ENCODE peak calls at places on chromosomes 6 and 20, in seven cellular contexts. X, Z, S, G, C, B and O are unnamed samples.

GRCh38 chr6:64890609-64891008 is 816.4 kb downstream of the EYS start:
- DNase-seq in X (no peak), Z (no peak), S (no peak), G (no peak), C (no peak), B (no peak), O (no peak)

GRCh38 chr20:47262365-47263013 is 94.0 kb downstream of the ZMYND8 start:
- DNase-seq in X (no peak), Z (no peak), S (no peak), G (no peak), C (no peak), B (no peak), O (no peak)

GRCh38 chr20:24991897-24992419 is 593 bp downstream of the APMAP start:
- DNase-seq in X (no peak), Z (no peak), S (no peak), G (peak), C (peak), B (peak), O (peak)

GRCh38 chr20:63156221-63156671 is 59.7 kb downstream of the YTHDF1 start:
- DNase-seq in X (no peak), Z (no peak), S (peak), G (peak), C (no peak), B (no peak), O (no peak)

GRCh38 chr6:19465760-19466159 is 371.4 kb upstream of the ID4 start:
- DNase-seq in X (no peak), Z (no peak), S (no peak), G (no peak), C (no peak), B (no peak), O (no peak)

GRCh38 chr6:124535746-124536145 is 426.5 kb upstream of the RNF217 start:
- DNase-seq in X (no peak), Z (no peak), S (peak), G (no peak), C (no peak), B (no peak), O (no peak)

GRCh38 chr6:39302669-39303424 is 11.4 kb downstream of the KCNK17 start:
- DNase-seq in X (peak), Z (peak), S (peak), G (peak), C (peak), B (peak), O (peak)

GRCh38 chr6:53721766-53722165 is 56.2 kb upstream of the KLHL31 start:
- DNase-seq in X (no peak), Z (no peak), S (no peak), G (no peak), C (no peak), B (no peak), O (no peak)

GRCh38 chr6:134272365-134272764 is 45.5 kb downstream of the SGK1 start:
- DNase-seq in X (no peak), Z (no peak), S (no peak), G (no peak), C (no peak), B (no peak), O (no peak)

GRCh38 chr6:97819680-97820079 is 536.7 kb upstream of the MMS22L start:
- DNase-seq in X (no peak), Z (no peak), S (no peak), G (no peak), C (no peak), B (peak), O (no peak)

GRCh38 chr6:80976336-80976735 is 776.1 kb downstream of the TENT5A start:
- DNase-seq in X (no peak), Z (no peak), S (no peak), G (no peak), C (no peak), B (no peak), O (no peak)

GRCh38 chr6:22598386-22598785 is 29.0 kb downstream of the HDGFL1 start:
- DNase-seq in X (no peak), Z (no peak), S (no peak), G (no peak), C (no peak), B (no peak), O (no peak)

GRCh38 chr20:63951398-63952209 is 4.6 kb downstream of the UCKL1 start:
- DNase-seq in X (no peak), Z (no peak), S (peak), G (peak), C (no peak), B (no peak), O (no peak)

GRCh38 chr6:150962436-150962835 is 96.9 kb downstream of the MTHFD1L start:
- DNase-seq in X (no peak), Z (no peak), S (no peak), G (no peak), C (no peak), B (no peak), O (no peak)

GRCh38 chr6:168964138-168964892 is 289.3 kb downstream of the THBS2 start:
- DNase-seq in X (no peak), Z (no peak), S (no peak), G (peak), C (no peak), B (no peak), O (no peak)

GRCh38 chr6:3798211-3798909 is 46.8 kb upstream of the PXDC1 start:
- DNase-seq in X (no peak), Z (no peak), S (no peak), G (no peak), C (no peak), B (no peak), O (no peak)

GRCh38 chr6:39821739-39822532 is 29.8 kb downstream of the DAAM2 start:
- DNase-seq in X (no peak), Z (no peak), S (no peak), G (no peak), C (peak), B (peak), O (no peak)

GRCh38 chr6:74764486-74764885 is 441.4 kb downstream of the COL12A1 start:
- DNase-seq in X (no peak), Z (no peak), S (no peak), G (no peak), C (no peak), B (no peak), O (no peak)

GRCh38 chr6:68082086-68082485 is 553.0 kb upstream of the ADGRB3 start:
- DNase-seq in X (no peak), Z (no peak), S (no peak), G (no peak), C (no peak), B (no peak), O (no peak)

GRCh38 chr6:35343092-35343834 is 905 bp downstream of the PPARD start:
- DNase-seq in X (no peak), Z (no peak), S (no peak), G (peak), C (peak), B (no peak), O (peak)

GRCh38 chr20:32463642-32464400 is 105.7 kb downstream of the ASXL1 start:
- DNase-seq in X (peak), Z (no peak), S (peak), G (peak), C (peak), B (peak), O (peak)

GRCh38 chr6:16804007-16804303 is 42.7 kb upstream of the ATXN1 start:
- DNase-seq in X (no peak), Z (no peak), S (no peak), G (no peak), C (no peak), B (no peak), O (no peak)

GRCh38 chr6:90425161-90425641 is 128.6 kb upstream of the BACH2 start:
- DNase-seq in X (no peak), Z (no peak), S (no peak), G (no peak), C (no peak), B (no peak), O (no peak)

GRCh38 chr6:16769131-16769985 is 8.1 kb upstream of the ATXN1 start:
- DNase-seq in X (no peak), Z (no peak), S (no peak), G (no peak), C (peak), B (peak), O (peak)

GRCh38 chr6:145075425-145075824 is 659.9 kb downstream of the EPM2A start:
- DNase-seq in X (no peak), Z (no peak), S (no peak), G (no peak), C (no peak), B (no peak), O (no peak)

GRCh38 chr6:30156262-30156599 is 4.8 kb downstream of the TRIM10 start:
- DNase-seq in X (no peak), Z (no peak), S (no peak), G (no peak), C (no peak), B (no peak), O (no peak)

GRCh38 chr20:35909796-35910195 is 44.5 kb downstream of the SCAND1 start:
- DNase-seq in X (no peak), Z (no peak), S (no peak), G (no peak), C (no peak), B (no peak), O (no peak)

GRCh38 chr6:44537306-44538049 is 150.0 kb downstream of the CDC5L start:
- DNase-seq in X (no peak), Z (no peak), S (no peak), G (no peak), C (no peak), B (no peak), O (no peak)

GRCh38 chr20:2658414-2659354 is 5.3 kb downstream of the IDH3B start:
- DNase-seq in X (no peak), Z (no peak), S (no peak), G (no peak), C (no peak), B (peak), O (no peak)

GRCh38 chr20:59948828-59949720 is 8.9 kb downstream of the FAM217B start:
- DNase-seq in X (no peak), Z (no peak), S (no peak), G (no peak), C (no peak), B (peak), O (no peak)

GRCh38 chr6:133057352-133057751 is 183.8 kb upstream of the EYA4 start:
- DNase-seq in X (no peak), Z (no peak), S (no peak), G (no peak), C (no peak), B (no peak), O (no peak)

GRCh38 chr6:133062702-133063319 is 178.3 kb upstream of the EYA4 start:
- DNase-seq in X (no peak), Z (no peak), S (no peak), G (no peak), C (no peak), B (no peak), O (no peak)

GRCh38 chr6:133067960-133068359 is 173.2 kb upstream of the EYA4 start:
- DNase-seq in X (no peak), Z (no peak), S (no peak), G (no peak), C (no peak), B (no peak), O (no peak)

GRCh38 chr6:133062077-133062476 is 179.1 kb upstream of the EYA4 start:
- DNase-seq in X (no peak), Z (no peak), S (no peak), G (no peak), C (no peak), B (no peak), O (no peak)
- TF ChIP-seq POLR2AphosphoS5 in X (no peak), Z (no peak), S (no peak), G (peak), C (peak), B (no peak), O (peak)

GRCh38 chr6:52667572-52667971 is 3.3 kb upstream of the TMEM14A start:
- DNase-seq in X (no peak), Z (no peak), S (no peak), G (no peak), C (no peak), B (no peak), O (no peak)
- TF ChIP-seq POLR2AphosphoS5 in X (no peak), Z (no peak), S (no peak), G (no peak), C (no peak), B (no peak), O (no peak)

GRCh38 chr6:132812756-132813172 is 1.6 kb upstream of the RPS12 start:
- DNase-seq in X (no peak), Z (no peak), S (no peak), G (no peak), C (no peak), B (peak), O (no peak)

GRCh38 chr6:132811276-132811675 is 3.1 kb upstream of the RPS12 start:
- DNase-seq in X (no peak), Z (no peak), S (no peak), G (no peak), C (no peak), B (no peak), O (no peak)

GRCh38 chr6:132814716-132815570 is 574 bp downstream of the RPS12 start:
- DNase-seq in X (no peak), Z (no peak), S (no peak), G (no peak), C (no peak), B (no peak), O (no peak)

GRCh38 chr6:132812255-132812732 is 2.1 kb upstream of the RPS12 start:
- DNase-seq in X (no peak), Z (no peak), S (no peak), G (no peak), C (no peak), B (no peak), O (no peak)

DNA sequence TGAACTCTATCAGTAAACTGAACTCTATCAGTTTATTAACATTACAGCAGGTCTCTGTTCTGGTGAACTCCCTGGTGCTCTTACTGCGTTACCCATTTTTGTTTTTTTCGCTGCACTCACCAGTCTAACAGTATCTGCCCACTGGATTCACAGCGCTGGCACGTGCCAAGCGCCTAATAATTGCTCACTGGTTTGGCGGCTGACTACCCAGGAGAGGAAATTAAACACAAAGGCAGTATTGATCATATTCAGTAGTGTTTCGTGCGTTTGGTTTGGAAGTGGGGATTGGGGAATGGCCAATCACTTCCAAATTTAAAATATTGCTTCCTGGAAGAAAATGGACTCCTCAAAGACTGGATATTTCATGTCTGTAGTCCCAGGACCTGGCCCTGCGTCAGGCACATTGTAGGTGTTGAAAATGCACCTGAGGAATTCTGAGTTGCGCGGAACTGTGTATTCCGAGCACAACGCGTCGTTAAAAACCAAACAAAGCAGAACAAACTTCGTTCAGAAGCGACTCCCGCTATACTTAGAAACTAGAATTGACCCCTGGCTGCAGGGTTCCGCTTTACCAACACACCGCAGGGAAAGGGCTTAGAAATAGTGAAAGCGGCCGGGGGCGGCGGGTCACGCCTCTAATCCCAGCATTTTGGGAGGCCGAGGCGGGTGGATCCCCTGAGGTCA is 1.1 kb upstream of the RPS12 start:
- DNase-seq in X (no peak), Z (no peak), S (peak), G (peak), C (peak), B (peak), O (no peak)
- TF ChIP-seq POLR2AphosphoS5 in X (no peak), Z (no peak), S (no peak), G (peak), C (no peak), B (no peak), O (no peak)

GRCh38 chr20:50129662-50130345 is 16.9 kb upstream of the UBE2V1 start:
- DNase-seq in X (no peak), Z (no peak), S (no peak), G (no peak), C (peak), B (no peak), O (no peak)
- TF ChIP-seq POLR2AphosphoS5 in X (no peak), Z (no peak), S (no peak), G (no peak), C (peak), B (no peak), O (no peak)

DNA sequence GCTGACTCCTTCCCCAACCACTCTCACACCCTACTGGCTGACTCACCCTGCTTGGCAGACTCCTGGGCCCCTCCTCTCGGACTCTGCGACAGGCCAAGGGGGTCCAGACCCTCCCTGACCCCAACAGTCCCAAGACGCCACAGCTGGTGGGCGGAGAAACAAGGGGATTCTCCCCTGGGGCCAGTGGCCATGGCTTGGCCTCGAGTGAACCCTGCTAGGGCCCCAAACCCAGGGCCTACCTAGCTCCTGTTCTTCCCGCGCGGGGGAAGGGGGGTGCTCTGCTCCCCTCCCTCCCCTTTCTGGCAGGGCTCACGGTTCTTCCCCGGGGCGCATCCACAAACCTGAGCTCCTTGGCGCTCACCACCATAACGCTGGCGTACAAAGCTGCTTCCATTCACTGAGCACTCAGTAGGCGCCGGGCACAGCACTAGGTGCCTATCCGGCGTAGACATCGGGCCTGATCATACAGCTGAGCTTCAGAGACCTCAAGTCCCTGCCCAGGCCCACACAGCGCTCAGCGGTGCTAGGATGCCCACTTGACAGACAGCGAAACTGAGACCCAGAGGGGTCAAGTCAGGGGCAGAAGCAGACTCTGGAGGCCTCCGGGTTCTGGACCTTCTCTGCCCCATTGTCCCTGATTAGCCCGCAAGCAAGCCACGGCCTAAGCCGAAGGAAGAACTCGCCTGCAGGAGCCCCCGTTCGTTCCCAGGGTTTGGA is 564 bp downstream of the ADA start:
- DNase-seq in X (no peak), Z (no peak), S (no peak), G (peak), C (no peak), B (peak), O (no peak)
- TF ChIP-seq POLR2AphosphoS5 in X (no peak), Z (no peak), S (no peak), G (no peak), C (no peak), B (no peak), O (no peak)

GRCh38 chr6:24844061-24844460 is 45.3 kb upstream of the ARMH2 start:
- DNase-seq in X (no peak), Z (no peak), S (no peak), G (no peak), C (no peak), B (no peak), O (no peak)
- TF ChIP-seq POLR2AphosphoS5 in X (no peak), Z (no peak), S (no peak), G (no peak), C (no peak), B (no peak), O (no peak)

DNA sequence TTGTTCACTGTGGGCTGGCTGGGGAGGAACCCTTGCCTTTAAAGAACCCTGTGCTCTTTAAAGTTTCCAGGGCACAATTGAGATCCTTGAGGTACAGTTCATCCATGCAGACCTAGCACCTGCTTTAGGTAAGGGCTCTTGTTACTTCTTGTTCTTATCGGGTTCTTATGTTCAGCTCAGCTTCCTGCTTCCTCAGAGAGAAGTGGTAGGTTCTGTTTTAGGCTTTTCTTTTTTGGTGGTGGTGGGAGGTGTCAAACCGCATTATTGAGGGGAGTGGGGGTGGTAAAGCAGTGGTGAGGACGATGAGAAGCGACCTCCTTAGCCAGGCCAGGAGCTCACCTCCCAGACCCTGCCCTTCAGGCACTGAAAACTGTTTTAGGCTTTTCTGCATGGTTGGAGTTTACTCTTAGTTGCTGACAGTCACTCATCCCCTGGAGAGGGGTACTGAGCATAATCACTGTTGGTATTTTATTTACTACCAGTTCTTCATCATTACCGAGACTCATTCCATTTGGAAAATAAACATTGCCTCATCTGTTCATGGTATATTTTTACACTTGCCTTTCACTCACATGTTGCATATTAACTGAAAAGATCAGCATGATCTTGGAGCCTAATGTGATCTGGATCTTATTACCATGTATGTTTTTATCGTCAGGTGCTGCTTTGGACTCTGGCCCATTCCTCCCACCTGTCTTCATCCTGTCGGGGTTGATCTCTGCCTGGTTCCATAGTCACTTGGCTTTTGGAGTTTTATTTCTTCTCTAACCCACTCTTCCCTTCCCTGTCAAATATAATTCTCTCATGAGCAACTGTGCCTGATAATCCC is 35.4 kb downstream of the SLC16A10 start:
- DNase-seq in X (no peak), Z (no peak), S (no peak), G (no peak), C (no peak), B (no peak), O (no peak)
- TF ChIP-seq POLR2AphosphoS5 in X (no peak), Z (no peak), S (no peak), G (no peak), C (no peak), B (no peak), O (no peak)

GRCh38 chr6:24935753-24936152 is at the start of gene RIPOR2:
- DNase-seq in X (no peak), Z (no peak), S (peak), G (peak), C (no peak), B (peak), O (peak)
- TF ChIP-seq POLR2AphosphoS5 in X (no peak), Z (peak), S (peak), G (peak), C (no peak), B (peak), O (no peak)

GRCh38 chr20:50190251-50191064 is at the start of gene CEBPB:
- DNase-seq in X (peak), Z (no peak), S (peak), G (peak), C (peak), B (peak), O (peak)
- TF ChIP-seq POLR2AphosphoS5 in X (peak), Z (peak), S (peak), G (peak), C (peak), B (peak), O (peak)

DNA sequence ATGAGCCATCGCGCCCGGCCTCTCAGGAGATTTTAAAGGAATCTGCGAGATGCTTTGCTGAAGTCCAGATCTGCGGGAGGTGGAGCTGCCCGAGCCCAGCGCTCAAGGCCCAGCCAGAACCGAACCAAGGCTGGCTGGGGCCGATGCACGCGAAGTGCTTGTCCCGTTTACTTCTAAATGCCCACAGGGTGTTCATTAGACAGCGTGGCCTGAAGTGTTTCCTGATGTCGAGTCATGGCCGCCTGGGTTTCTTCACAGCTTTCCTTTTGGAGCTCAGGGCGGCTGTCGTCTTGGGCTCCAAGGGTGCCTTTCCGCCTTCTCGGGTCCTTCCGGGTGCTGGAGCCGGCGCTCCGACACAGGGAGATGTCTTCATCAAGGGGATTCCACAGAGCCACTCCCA is 25.1 kb upstream of the CCR6 start:
- DNase-seq in X (no peak), Z (no peak), S (peak), G (no peak), C (no peak), B (no peak), O (no peak)
- TF ChIP-seq POLR2AphosphoS5 in X (no peak), Z (no peak), S (no peak), G (no peak), C (no peak), B (no peak), O (no peak)